ENCODE peak calls at places on chromosomes 12 and 14, in seven cellular contexts. U, P, B, W, N, T and S are unnamed samples.

GRCh38 chr14:104894331-104895206 is 29.5 kb downstream of the CEP170B start:
- DNase-seq in P (no peak), U (no peak), N (no peak), T (no peak), B (no peak), W (no peak), S (no peak)

GRCh38 chr14:68794856-68795601 is 2.2 kb upstream of the ZFP36L1 start:
- DNase-seq in P (peak; percentile 64), T (peak; percentile 90), B (peak; percentile 94), N (no peak), U (no peak), W (no peak), S (peak; percentile 84)

GRCh38 chr12:111758120-111758561 is 8.6 kb upstream of the ALDH2 start:
- DNase-seq in T (no peak), N (no peak), W (no peak), B (no peak), U (no peak), P (no peak), S (no peak)

GRCh38 chr14:63438065-63438757 is 105.0 kb downstream of the PPP2R5E start:
- DNase-seq in N (no peak), B (peak; percentile 95), P (peak; percentile 31), W (peak; percentile 70), U (peak; percentile 69), T (peak; percentile 95), S (peak; percentile 70)

GRCh38 chr12:123741937-123742572 is 20.0 kb upstream of the DNAH10 start:
- DNase-seq in W (no peak), P (no peak), U (no peak), N (no peak), T (no peak), B (no peak), S (no peak)

GRCh38 chr12:52202361-52203078 is 10.7 kb upstream of the KRT80 start:
- DNase-seq in B (no peak), U (no peak), N (no peak), P (no peak), W (no peak), T (no peak), S (no peak)

GRCh38 chr12:19967486-19967885 is 400.9 kb upstream of the PDE3A start:
- DNase-seq in W (no peak), B (peak; percentile 97), T (peak; percentile 93), U (no peak), N (no peak), P (no peak), S (peak; percentile 55)

GRCh38 chr12:108169671-108170070 is 40.6 kb downstream of the WSCD2 start:
- DNase-seq in N (no peak), T (no peak), U (no peak), B (no peak), P (no peak), W (no peak), S (no peak)

GRCh38 chr14:50354527-50354926 is 42.2 kb downstream of the CDKL1 start:
- DNase-seq in P (no peak), T (no peak), W (no peak), U (no peak), N (no peak), B (no peak), S (no peak)

GRCh38 chr14:69094481-69094880 is 58.4 kb downstream of the DCAF5 start:
- DNase-seq in N (no peak), U (no peak), B (no peak), T (peak; percentile 19), W (no peak), P (no peak), S (no peak)

GRCh38 chr12:90611048-90611447 is 343.9 kb downstream of the CCER1 start:
- DNase-seq in B (no peak), P (no peak), U (no peak), N (no peak), W (no peak), T (no peak), S (no peak)

GRCh38 chr12:113161415-113162016 is 12.0 kb downstream of the CFAP73 start:
- DNase-seq in N (no peak), P (peak; percentile 25), B (no peak), U (no peak), T (peak; percentile 17), W (no peak), S (no peak)

GRCh38 chr12:76719171-76719631 is 44.7 kb upstream of the ZDHHC17 start:
- DNase-seq in P (no peak), N (no peak), W (no peak), U (no peak), B (peak; percentile 60), T (peak; percentile 48), S (no peak)

GRCh38 chr14:46580941-46581671 is 70.5 kb downstream of the RPL10L start:
- DNase-seq in T (peak; percentile 9), U (no peak), N (no peak), W (no peak), P (no peak), B (no peak), S (no peak)

GRCh38 chr12:98424726-98425401 is 90.5 kb upstream of the TMPO start:
- DNase-seq in B (peak; percentile 56), W (peak; percentile 69), T (peak; percentile 74), U (peak; percentile 58), P (peak; percentile 23), N (peak; percentile 21), S (peak; percentile 63)

GRCh38 chr12:25135531-25136154 is 59.3 kb downstream of the DNAI7 start:
- DNase-seq in T (no peak), W (peak; percentile 46), N (no peak), U (no peak), B (no peak), P (no peak), S (no peak)

GRCh38 chr12:120726510-120726793 is 826 bp downstream of the ACADS start:
- DNase-seq in U (no peak), B (no peak), T (no peak), P (no peak), N (no peak), W (no peak), S (no peak)

GRCh38 chr12:45934956-45935355 is 55.4 kb downstream of the SCAF11 start:
- DNase-seq in B (no peak), P (no peak), N (no peak), U (no peak), T (no peak), W (no peak), S (no peak)

GRCh38 chr12:122303068-122303467 is 36.8 kb upstream of the VPS33A start:
- DNase-seq in U (no peak), P (no peak), N (no peak), W (no peak), T (no peak), B (no peak), S (no peak)

GRCh38 chr12:12560587-12561304 is 1.9 kb downstream of the DUSP16 start:
- DNase-seq in N (peak; percentile 59), T (peak; percentile 79), W (peak; percentile 67), B (no peak), U (peak; percentile 65), P (peak; percentile 60), S (no peak)

GRCh38 chr12:10212623-10213131 is at the start of gene GABARAPL1:
- DNase-seq in W (peak; percentile 88), U (peak; percentile 81), P (peak; percentile 68), N (peak; percentile 79), T (peak; percentile 82), B (peak; percentile 61), S (peak; percentile 89)

GRCh38 chr12:54486173-54486867 is 11.2 kb upstream of the NCKAP1L start:
- DNase-seq in W (no peak), B (no peak), N (no peak), U (no peak), T (no peak), P (no peak), S (no peak)

GRCh38 chr14:105168496-105168978 is at the start of gene JAG2:
- DNase-seq in W (no peak), U (no peak), P (peak; percentile 61), B (no peak), T (peak; percentile 22), N (peak; percentile 51), S (no peak)